ENCODE peak calls at places on chromosomes 1 and 21, in five cellular contexts. Z is bronchial epithelial cell; W is CD8-positive, alpha-beta T cell; U is IMR-90; S is upper lobe of right lung. B is an unnamed sample.

GRCh38 chr1:76046149-76046548 is 28.4 kb upstream of the ST6GALNAC3 start:
- DNase-seq in W (no peak), S (no peak), U (no peak), Z (no peak), B (no peak)

GRCh38 chr21:29326914-29327554 is 28.3 kb downstream of the BACH1 start:
- DNase-seq in W (no peak), Z (no peak), S (no peak), U (no peak), B (no peak)

GRCh38 chr1:1157426-1157913 is 16.2 kb upstream of the TTLL10 start:
- DNase-seq in S (peak; percentile 95), Z (peak; percentile 83), U (peak; percentile 79), W (peak; percentile 60), B (peak; percentile 61)

GRCh38 chr1:223496883-223497282 is 103.7 kb downstream of the CCDC185 start:
- DNase-seq in Z (no peak), U (no peak), S (no peak), W (no peak), B (no peak)

GRCh38 chr1:203667616-203668015 is 41.0 kb downstream of the ATP2B4 start:
- DNase-seq in Z (no peak), W (no peak), U (no peak), S (no peak), B (no peak)

GRCh38 chr1:1004780-1005697 is 5.1 kb upstream of the HES4 start:
- DNase-seq in W (peak; percentile 11), Z (no peak), U (peak; percentile 66), S (peak; percentile 81), B (peak; percentile 45)

GRCh38 chr1:41641483-41641829 is 157.0 kb upstream of the EDN2 start:
- DNase-seq in W (no peak), Z (no peak), U (no peak), S (peak; percentile 15), B (no peak)

GRCh38 chr1:16167331-16168143 is 11.7 kb upstream of the EPHA2 start:
- DNase-seq in S (peak; percentile 78), U (no peak), W (peak; percentile 68), Z (no peak), B (no peak)

GRCh38 chr21:26070822-26071425 is 99.6 kb downstream of the APP start:
- DNase-seq in U (peak; percentile 45), W (peak; percentile 14), Z (peak; percentile 29), S (no peak), B (peak; percentile 6)

GRCh38 chr1:154998818-154999650 is 3.6 kb upstream of the ZBTB7B start:
- DNase-seq in W (peak; percentile 70), Z (peak; percentile 43), U (peak; percentile 62), S (peak; percentile 86), B (no peak)

GRCh38 chr1:29519108-29519507 is 282.8 kb downstream of the PTPRU start:
- DNase-seq in Z (no peak), S (no peak), W (peak; percentile 2), U (no peak), B (no peak)

GRCh38 chr1:203557390-203557789 is 63.4 kb downstream of the OPTC start:
- DNase-seq in Z (peak; percentile 35), U (peak; percentile 83), W (no peak), S (no peak), B (peak; percentile 80)

GRCh38 chr1:152189657-152190442 is 30.8 kb upstream of the RPTN start:
- DNase-seq in U (peak; percentile 38), W (peak; percentile 67), Z (peak; percentile 74), S (peak; percentile 76), B (no peak)

GRCh38 chr1:233707153-233707905 is 93.4 kb downstream of the KCNK1 start:
- DNase-seq in Z (peak; percentile 87), S (no peak), U (peak; percentile 1), W (no peak), B (peak; percentile 28)

GRCh38 chr1:162498442-162498785 is 796 bp downstream of the UHMK1 start:
- DNase-seq in S (no peak), W (no peak), U (peak; percentile 2), Z (peak; percentile 6), B (no peak)

GRCh38 chr1:201142011-201142853 is 12.0 kb downstream of the TMEM9 start:
- DNase-seq in S (peak; percentile 48), W (no peak), U (no peak), Z (no peak), B (no peak)

GRCh38 chr1:203229471-203230178 is at the start of gene CHIT1:
- DNase-seq in S (no peak), Z (no peak), U (peak; percentile 2), W (no peak), B (no peak)

GRCh38 chr1:42081475-42081874 is 71.7 kb upstream of the GUCA2B start:
- DNase-seq in W (no peak), Z (no peak), S (no peak), U (no peak), B (no peak)

GRCh38 chr1:185046639-185047038 is 1.3 kb downstream of the RNF2 start:
- DNase-seq in W (no peak), S (no peak), Z (peak; percentile 12), U (no peak), B (no peak)

GRCh38 chr21:42231761-42232160 is 12.8 kb downstream of the ABCG1 start:
- DNase-seq in U (no peak), S (no peak), Z (no peak), W (no peak), B (no peak)

GRCh38 chr1:213549982-213550381 is 437.8 kb upstream of the PROX1 start:
- DNase-seq in Z (no peak), W (no peak), S (no peak), U (no peak), B (no peak)

GRCh38 chr1:48693180-48693579 is 83.5 kb downstream of the BEND5 start:
- DNase-seq in S (no peak), W (no peak), U (no peak), Z (peak; percentile 43), B (no peak)

GRCh38 chr1:15187175-15187810 is 33.7 kb downstream of the TMEM51 start:
- DNase-seq in U (no peak), Z (no peak), S (no peak), W (no peak), B (no peak)

GRCh38 chr21:21165063-21165645 is 166.9 kb downstream of the NCAM2 start:
- DNase-seq in Z (no peak), W (no peak), S (no peak), U (peak; percentile 97), B (peak; percentile 74)

GRCh38 chr1:209421186-209421585 is 162.3 kb upstream of the CAMK1G start:
- DNase-seq in Z (peak; percentile 90), W (no peak), U (no peak), S (no peak), B (no peak)

GRCh38 chr1:218350022-218350525 is 4.9 kb downstream of the TGFB2 start:
- DNase-seq in Z (no peak), U (no peak), S (no peak), W (no peak), B (no peak)

GRCh38 chr1:218351617-218352438 is 6.7 kb downstream of the TGFB2 start:
- DNase-seq in W (peak; percentile 12), Z (peak; percentile 49), U (peak; percentile 66), S (no peak), B (no peak)

GRCh38 chr1:218348628-218349185 is 3.6 kb downstream of the TGFB2 start:
- DNase-seq in Z (peak; percentile 25), U (no peak), S (no peak), W (no peak), B (no peak)

GRCh38 chr1:218349365-218350021 is 4.4 kb downstream of the TGFB2 start:
- DNase-seq in Z (no peak), U (no peak), S (no peak), W (no peak), B (no peak)

DNA sequence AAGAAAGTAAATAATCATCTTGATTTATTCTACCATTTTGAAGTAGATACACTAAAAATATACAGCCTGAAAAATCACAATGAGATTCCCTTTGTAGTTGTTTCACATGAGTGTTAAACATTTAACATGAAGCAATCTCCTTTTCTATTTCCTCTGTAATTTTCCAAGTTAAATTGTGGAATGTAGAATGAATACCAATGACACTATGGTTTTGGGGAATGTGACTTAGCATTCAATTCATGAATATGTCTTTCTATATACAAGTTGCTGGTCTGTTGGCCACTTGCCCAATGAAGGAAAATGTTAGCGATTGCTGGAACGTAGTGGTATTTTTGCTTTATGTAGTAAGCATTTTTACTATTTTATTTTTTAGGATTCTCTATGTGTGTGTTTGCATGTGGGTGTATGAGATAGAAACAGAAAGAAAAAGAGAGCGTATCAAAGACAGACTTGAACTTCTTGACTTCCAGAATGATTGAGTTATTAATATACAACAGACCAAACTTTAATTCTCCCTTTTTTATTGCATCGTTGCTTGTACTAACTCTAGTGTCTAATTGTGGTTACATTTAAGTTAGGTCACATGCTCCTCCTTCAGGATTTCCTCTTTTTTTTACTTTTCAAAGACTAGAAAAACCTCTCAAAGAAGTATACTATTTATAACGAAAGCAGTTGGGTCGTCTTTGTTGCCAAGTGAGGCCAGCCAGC is 5.9 kb downstream of the TGFB2 start:
- DNase-seq in W (no peak), Z (peak; percentile 33), U (peak; percentile 89), S (no peak), B (no peak)
- H3K4me3 ChIP-seq in W (peak overlapping the region; percentile 40), Z (no peak overlapping the region), U (peak overlapping the region; percentile 61), S (peak overlapping the region; percentile 70), B (no peak overlapping the region)

GRCh38 chr21:37460196-37460595 is 93.6 kb downstream of the DYRK1A start:
- DNase-seq in S (no peak), W (no peak), Z (no peak), U (no peak), B (no peak)
- TF ChIP-seq CTCF in S (no peak), W (no peak), Z (peak; percentile 29), U (peak; percentile 21), B (peak; percentile 16)

DNA sequence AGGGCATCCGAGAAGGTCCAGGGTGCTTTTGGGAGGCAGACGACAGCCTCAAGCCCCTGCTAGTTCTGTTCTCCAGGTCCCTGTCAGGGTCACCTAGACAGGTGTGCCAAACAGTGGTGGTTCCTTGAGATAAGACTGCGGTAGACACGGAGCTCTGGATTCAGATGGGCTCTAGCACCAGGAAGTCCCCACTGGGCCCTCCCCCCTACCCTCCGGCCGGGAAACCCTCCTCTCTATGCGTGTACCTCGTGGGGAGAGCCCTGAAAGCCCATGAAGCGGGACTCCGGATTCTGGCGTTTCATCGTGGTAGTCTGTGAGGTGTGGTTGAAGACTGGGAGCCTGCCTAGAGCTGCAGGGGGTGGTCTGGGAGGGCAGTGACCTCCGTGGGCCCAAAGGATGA is 2.1 kb upstream of the KCNA2 start:
- DNase-seq in W (no peak), U (no peak), S (no peak), Z (no peak), B (no peak)
- H3K27me3 ChIP-seq in W (peaks cover 20% of the 10 kb centered on the region), U (peaks cover 74% of the 10 kb centered on the region), S (peaks cover 56% of the 10 kb centered on the region), Z (peaks cover 32% of the 10 kb centered on the region), B (peaks cover 45% of the 10 kb centered on the region)

GRCh38 chr21:36465481-36465880 is 14.4 kb downstream of the CLDN14 start:
- DNase-seq in U (no peak), W (no peak), S (no peak), Z (no peak), B (no peak)

GRCh38 chr21:36463204-36463603 is 16.7 kb downstream of the CLDN14 start:
- DNase-seq in W (no peak), S (no peak), Z (no peak), U (no peak), B (no peak)

GRCh38 chr21:36461918-36462486 is 17.9 kb downstream of the CLDN14 start:
- DNase-seq in U (no peak), Z (peak; percentile 74), S (no peak), W (no peak), B (no peak)

GRCh38 chr21:36464590-36464989 is 15.3 kb downstream of the CLDN14 start:
- DNase-seq in U (no peak), Z (no peak), S (no peak), W (no peak), B (no peak)

DNA sequence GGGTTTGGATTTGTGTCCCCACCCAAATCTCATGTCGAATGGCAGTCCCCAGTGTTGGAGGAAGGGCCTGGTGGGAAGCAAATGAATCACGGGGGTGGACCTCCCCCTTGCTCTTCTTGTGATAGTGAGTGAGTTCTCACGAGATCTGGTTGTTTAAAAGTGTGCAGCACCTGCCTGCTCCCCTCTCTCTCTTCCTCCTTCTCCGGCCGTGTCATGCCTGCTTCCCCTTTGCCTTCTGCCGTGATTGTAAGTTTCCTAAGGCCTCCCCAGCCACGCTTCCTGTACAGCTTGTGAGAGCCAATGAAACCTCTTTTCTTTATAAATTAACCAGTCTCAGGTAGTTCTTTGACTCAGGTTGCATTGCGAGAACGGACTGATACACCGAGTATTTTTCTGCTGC is 15.9 kb downstream of the CLDN14 start:
- DNase-seq in Z (no peak), U (no peak), S (no peak), W (no peak), B (no peak)
- H3K4me3 ChIP-seq in Z (no peak overlapping the region), U (no peak overlapping the region), S (no peak overlapping the region), W (no peak overlapping the region), B (no peak overlapping the region)